ENCODE peak calls at places on chromosomes 6 and 20, in eight cellular contexts. One of them, this sample, is unnamed.

GRCh38 chr20:50250748-50251382 is 60.2 kb downstream of the CEBPB start:
- DNase-seq in naive thymus-derived CD8-positive, alpha-beta T cell: no peak
- DNase-seq in ecto neural progenitor cell: no peak
- DNase-seq in stimulated activated CD4-positive, alpha-beta T cell treated with anti-CD3 and anti-CD28 coated beads, Interleukin-1b, Interleukin-23, amount 100 ng/mL, for 1 hour: no peak
- DNase-seq in MCF 10A: no peak
- DNase-seq in WTC11: no peak
- DNase-seq in activated effector memory CD4-positive, alpha-beta T cell treated with anti-CD3 and anti-CD28 coated beads, Interleukin-2, amount 50 U/mL, for 16 hours: no peak
- DNase-seq in T-helper 9 cell: no peak
- DNase-seq in this sample: no peak

GRCh38 chr6:150409576-150410066 is 40.8 kb downstream of the IYD start:
- DNase-seq in naive thymus-derived CD8-positive, alpha-beta T cell: no peak
- DNase-seq in ecto neural progenitor cell: no peak
- DNase-seq in stimulated activated CD4-positive, alpha-beta T cell treated with anti-CD3 and anti-CD28 coated beads, Interleukin-1b, Interleukin-23, amount 100 ng/mL, for 1 hour: no peak
- DNase-seq in MCF 10A: peak; percentile 24
- DNase-seq in WTC11: no peak
- DNase-seq in activated effector memory CD4-positive, alpha-beta T cell treated with anti-CD3 and anti-CD28 coated beads, Interleukin-2, amount 50 U/mL, for 16 hours: no peak
- DNase-seq in T-helper 9 cell: no peak
- DNase-seq in this sample: no peak

GRCh38 chr6:2147737-2148448 is 97.5 kb downstream of the GMDS start:
- DNase-seq in naive thymus-derived CD8-positive, alpha-beta T cell: no peak
- DNase-seq in ecto neural progenitor cell: no peak
- DNase-seq in stimulated activated CD4-positive, alpha-beta T cell treated with anti-CD3 and anti-CD28 coated beads, Interleukin-1b, Interleukin-23, amount 100 ng/mL, for 1 hour: no peak
- DNase-seq in MCF 10A: no peak
- DNase-seq in WTC11: no peak
- DNase-seq in activated effector memory CD4-positive, alpha-beta T cell treated with anti-CD3 and anti-CD28 coated beads, Interleukin-2, amount 50 U/mL, for 16 hours: no peak
- DNase-seq in T-helper 9 cell: no peak
- DNase-seq in this sample: no peak

GRCh38 chr6:7108964-7109836 is 1.4 kb downstream of the RREB1 start:
- DNase-seq in naive thymus-derived CD8-positive, alpha-beta T cell: peak; percentile 45
- DNase-seq in ecto neural progenitor cell: peak; percentile 63
- DNase-seq in stimulated activated CD4-positive, alpha-beta T cell treated with anti-CD3 and anti-CD28 coated beads, Interleukin-1b, Interleukin-23, amount 100 ng/mL, for 1 hour: no peak
- DNase-seq in MCF 10A: peak; percentile 81
- DNase-seq in WTC11: peak; percentile 50
- DNase-seq in activated effector memory CD4-positive, alpha-beta T cell treated with anti-CD3 and anti-CD28 coated beads, Interleukin-2, amount 50 U/mL, for 16 hours: peak; percentile 78
- DNase-seq in T-helper 9 cell: peak; percentile 16
- DNase-seq in this sample: peak; percentile 6

GRCh38 chr20:17023036-17023435 is 203.8 kb upstream of the PCSK2 start:
- DNase-seq in naive thymus-derived CD8-positive, alpha-beta T cell: no peak
- DNase-seq in ecto neural progenitor cell: peak; percentile 56
- DNase-seq in stimulated activated CD4-positive, alpha-beta T cell treated with anti-CD3 and anti-CD28 coated beads, Interleukin-1b, Interleukin-23, amount 100 ng/mL, for 1 hour: no peak
- DNase-seq in MCF 10A: no peak
- DNase-seq in WTC11: no peak
- DNase-seq in activated effector memory CD4-positive, alpha-beta T cell treated with anti-CD3 and anti-CD28 coated beads, Interleukin-2, amount 50 U/mL, for 16 hours: no peak
- DNase-seq in T-helper 9 cell: no peak
- DNase-seq in this sample: no peak

GRCh38 chr6:133236898-133237297 is 4.3 kb upstream of the EYA4 start:
- DNase-seq in naive thymus-derived CD8-positive, alpha-beta T cell: no peak
- DNase-seq in ecto neural progenitor cell: no peak
- DNase-seq in stimulated activated CD4-positive, alpha-beta T cell treated with anti-CD3 and anti-CD28 coated beads, Interleukin-1b, Interleukin-23, amount 100 ng/mL, for 1 hour: no peak
- DNase-seq in MCF 10A: no peak
- DNase-seq in WTC11: no peak
- DNase-seq in activated effector memory CD4-positive, alpha-beta T cell treated with anti-CD3 and anti-CD28 coated beads, Interleukin-2, amount 50 U/mL, for 16 hours: no peak
- DNase-seq in T-helper 9 cell: no peak
- DNase-seq in this sample: no peak

GRCh38 chr20:8509809-8510208 is 377.7 kb downstream of the PLCB1 start:
- DNase-seq in naive thymus-derived CD8-positive, alpha-beta T cell: no peak
- DNase-seq in ecto neural progenitor cell: no peak
- DNase-seq in stimulated activated CD4-positive, alpha-beta T cell treated with anti-CD3 and anti-CD28 coated beads, Interleukin-1b, Interleukin-23, amount 100 ng/mL, for 1 hour: no peak
- DNase-seq in MCF 10A: peak; percentile 51
- DNase-seq in WTC11: no peak
- DNase-seq in activated effector memory CD4-positive, alpha-beta T cell treated with anti-CD3 and anti-CD28 coated beads, Interleukin-2, amount 50 U/mL, for 16 hours: no peak
- DNase-seq in T-helper 9 cell: no peak
- DNase-seq in this sample: no peak

GRCh38 chr20:35225319-35226125 is 968 bp upstream of the MMP24 start:
- DNase-seq in naive thymus-derived CD8-positive, alpha-beta T cell: no peak
- DNase-seq in ecto neural progenitor cell: no peak
- DNase-seq in stimulated activated CD4-positive, alpha-beta T cell treated with anti-CD3 and anti-CD28 coated beads, Interleukin-1b, Interleukin-23, amount 100 ng/mL, for 1 hour: no peak
- DNase-seq in MCF 10A: no peak
- DNase-seq in WTC11: no peak
- DNase-seq in activated effector memory CD4-positive, alpha-beta T cell treated with anti-CD3 and anti-CD28 coated beads, Interleukin-2, amount 50 U/mL, for 16 hours: no peak
- DNase-seq in T-helper 9 cell: no peak
- DNase-seq in this sample: no peak

GRCh38 chr6:842141-842540 is 149.2 kb upstream of the EXOC2 start:
- DNase-seq in naive thymus-derived CD8-positive, alpha-beta T cell: no peak
- DNase-seq in ecto neural progenitor cell: no peak
- DNase-seq in stimulated activated CD4-positive, alpha-beta T cell treated with anti-CD3 and anti-CD28 coated beads, Interleukin-1b, Interleukin-23, amount 100 ng/mL, for 1 hour: no peak
- DNase-seq in MCF 10A: no peak
- DNase-seq in WTC11: no peak
- DNase-seq in activated effector memory CD4-positive, alpha-beta T cell treated with anti-CD3 and anti-CD28 coated beads, Interleukin-2, amount 50 U/mL, for 16 hours: no peak
- DNase-seq in T-helper 9 cell: no peak
- DNase-seq in this sample: no peak

GRCh38 chr20:5784735-5785134 is 34.5 kb downstream of the SHLD1 start:
- DNase-seq in naive thymus-derived CD8-positive, alpha-beta T cell: no peak
- DNase-seq in ecto neural progenitor cell: no peak
- DNase-seq in stimulated activated CD4-positive, alpha-beta T cell treated with anti-CD3 and anti-CD28 coated beads, Interleukin-1b, Interleukin-23, amount 100 ng/mL, for 1 hour: no peak
- DNase-seq in MCF 10A: no peak
- DNase-seq in WTC11: no peak
- DNase-seq in activated effector memory CD4-positive, alpha-beta T cell treated with anti-CD3 and anti-CD28 coated beads, Interleukin-2, amount 50 U/mL, for 16 hours: no peak
- DNase-seq in T-helper 9 cell: no peak
- DNase-seq in this sample: no peak

GRCh38 chr6:19723533-19723932 is 113.6 kb upstream of the ID4 start:
- DNase-seq in naive thymus-derived CD8-positive, alpha-beta T cell: no peak
- DNase-seq in ecto neural progenitor cell: no peak
- DNase-seq in stimulated activated CD4-positive, alpha-beta T cell treated with anti-CD3 and anti-CD28 coated beads, Interleukin-1b, Interleukin-23, amount 100 ng/mL, for 1 hour: no peak
- DNase-seq in MCF 10A: peak; percentile 46
- DNase-seq in WTC11: no peak
- DNase-seq in activated effector memory CD4-positive, alpha-beta T cell treated with anti-CD3 and anti-CD28 coated beads, Interleukin-2, amount 50 U/mL, for 16 hours: no peak
- DNase-seq in T-helper 9 cell: no peak
- DNase-seq in this sample: no peak

GRCh38 chr6:46221221-46221793 is 50.5 kb upstream of the ENPP5 start:
- DNase-seq in naive thymus-derived CD8-positive, alpha-beta T cell: no peak
- DNase-seq in ecto neural progenitor cell: no peak
- DNase-seq in stimulated activated CD4-positive, alpha-beta T cell treated with anti-CD3 and anti-CD28 coated beads, Interleukin-1b, Interleukin-23, amount 100 ng/mL, for 1 hour: no peak
- DNase-seq in MCF 10A: peak; percentile 47
- DNase-seq in WTC11: no peak
- DNase-seq in activated effector memory CD4-positive, alpha-beta T cell treated with anti-CD3 and anti-CD28 coated beads, Interleukin-2, amount 50 U/mL, for 16 hours: no peak
- DNase-seq in T-helper 9 cell: no peak
- DNase-seq in this sample: no peak

GRCh38 chr20:58719971-58720371 is 27.4 kb downstream of the NPEPL1 start:
- DNase-seq in naive thymus-derived CD8-positive, alpha-beta T cell: no peak
- DNase-seq in ecto neural progenitor cell: peak; percentile 38
- DNase-seq in stimulated activated CD4-positive, alpha-beta T cell treated with anti-CD3 and anti-CD28 coated beads, Interleukin-1b, Interleukin-23, amount 100 ng/mL, for 1 hour: no peak
- DNase-seq in MCF 10A: no peak
- DNase-seq in WTC11: no peak
- DNase-seq in activated effector memory CD4-positive, alpha-beta T cell treated with anti-CD3 and anti-CD28 coated beads, Interleukin-2, amount 50 U/mL, for 16 hours: peak; percentile 38
- DNase-seq in T-helper 9 cell: no peak
- DNase-seq in this sample: no peak

GRCh38 chr20:45510242-45510862 is 5.1 kb downstream of the SPINT3 start:
- DNase-seq in naive thymus-derived CD8-positive, alpha-beta T cell: no peak
- DNase-seq in ecto neural progenitor cell: no peak
- DNase-seq in stimulated activated CD4-positive, alpha-beta T cell treated with anti-CD3 and anti-CD28 coated beads, Interleukin-1b, Interleukin-23, amount 100 ng/mL, for 1 hour: no peak
- DNase-seq in MCF 10A: peak; percentile 77
- DNase-seq in WTC11: no peak
- DNase-seq in activated effector memory CD4-positive, alpha-beta T cell treated with anti-CD3 and anti-CD28 coated beads, Interleukin-2, amount 50 U/mL, for 16 hours: no peak
- DNase-seq in T-helper 9 cell: no peak
- DNase-seq in this sample: no peak

GRCh38 chr6:161303628-161304340 is 29.9 kb upstream of the AGPAT4 start:
- DNase-seq in naive thymus-derived CD8-positive, alpha-beta T cell: no peak
- DNase-seq in ecto neural progenitor cell: no peak
- DNase-seq in stimulated activated CD4-positive, alpha-beta T cell treated with anti-CD3 and anti-CD28 coated beads, Interleukin-1b, Interleukin-23, amount 100 ng/mL, for 1 hour: no peak
- DNase-seq in MCF 10A: peak; percentile 54
- DNase-seq in WTC11: no peak
- DNase-seq in activated effector memory CD4-positive, alpha-beta T cell treated with anti-CD3 and anti-CD28 coated beads, Interleukin-2, amount 50 U/mL, for 16 hours: no peak
- DNase-seq in T-helper 9 cell: no peak
- DNase-seq in this sample: no peak